ENCODE peak calls at places on chromosome 21, in six cellular contexts. R, E, U, A, K and F are unnamed samples. For H3K4me1, the result is how much of the 10 kb centered on the place peaks cover.

GRCh38 chr21:18499761-18500376 is 96.3 kb upstream of the TMPRSS15 start:
- DNase-seq in R (peak), E (no peak), U (no peak), A (no peak), K (peak), F (peak)

GRCh38 chr21:17821121-17821520 is 2.0 kb upstream of the C21orf91 start:
- DNase-seq in R (no peak), E (no peak), U (no peak), A (no peak), K (no peak), F (no peak)

GRCh38 chr21:28464988-28465387 is 527.7 kb downstream of the LTN1 start:
- DNase-seq in R (no peak), E (no peak), U (no peak), A (no peak), K (no peak), F (no peak)

GRCh38 chr21:16476056-16476850 is 746.5 kb downstream of the USP25 start:
- DNase-seq in R (no peak), E (no peak), U (no peak), A (no peak), K (no peak), F (no peak)

GRCh38 chr21:24045775-24046215 is 1561.5 kb downstream of the MRPL39 start:
- DNase-seq in R (peak), E (peak), U (peak), A (no peak), K (peak), F (peak)

GRCh38 chr21:27734146-27734545 is 767.3 kb upstream of the ADAMTS5 start:
- DNase-seq in R (no peak), E (no peak), U (no peak), A (no peak), K (no peak), F (no peak)

GRCh38 chr21:14737922-14738321 is 191.8 kb upstream of the SAMSN1 start:
- DNase-seq in R (no peak), E (no peak), U (no peak), A (peak), K (peak), F (no peak)

GRCh38 chr21:25425156-25425555 is 182.1 kb downstream of the MRPL39 start:
- DNase-seq in R (no peak), E (no peak), U (no peak), A (no peak), K (no peak), F (no peak)

GRCh38 chr21:42130447-42130846 is 59.3 kb downstream of the UMODL1 start:
- DNase-seq in R (no peak), E (no peak), U (no peak), A (no peak), K (no peak), F (no peak)

GRCh38 chr21:30337644-30338170 is at the start of gene KRTAP27-1:
- DNase-seq in R (no peak), E (no peak), U (no peak), A (no peak), K (no peak), F (no peak)

GRCh38 chr21:46646541-46647154 is 11.2 kb downstream of the PRMT2 start:
- DNase-seq in R (no peak), E (no peak), U (no peak), A (no peak), K (no peak), F (no peak)

GRCh38 chr21:43600642-43601397 is 58.5 kb downstream of the HSF2BP start:
- DNase-seq in R (no peak), E (no peak), U (no peak), A (peak), K (no peak), F (no peak)

GRCh38 chr21:25916226-25916625 is 181.5 kb downstream of the GABPA start:
- DNase-seq in R (no peak), E (no peak), U (no peak), A (peak), K (no peak), F (no peak)

GRCh38 chr21:31254131-31254530 is 89.9 kb downstream of the TIAM1 start:
- DNase-seq in R (no peak), E (no peak), U (no peak), A (no peak), K (no peak), F (no peak)

GRCh38 chr21:19557046-19557445 is 1153.5 kb upstream of the TMPRSS15 start:
- DNase-seq in R (no peak), E (no peak), U (no peak), A (no peak), K (no peak), F (no peak)

GRCh38 chr21:28442624-28443023 is 550.1 kb downstream of the LTN1 start:
- DNase-seq in R (no peak), E (no peak), U (no peak), A (no peak), K (no peak), F (no peak)

GRCh38 chr21:32515869-32516268 is 69.5 kb downstream of the TCP10L start:
- DNase-seq in R (no peak), E (no peak), U (no peak), A (no peak), K (no peak), F (no peak)

GRCh38 chr21:8992731-8993174 is 1528.6 kb upstream of the TPTE start:
- DNase-seq in R (no peak), E (no peak), U (no peak), A (peak), K (no peak), F (peak)

GRCh38 chr21:26840912-26841311 is 4.3 kb downstream of the ADAMTS1 start:
- DNase-seq in R (peak), E (peak), U (peak), A (no peak), K (no peak), F (no peak)

GRCh38 chr21:33383056-33383888 is 19.9 kb upstream of the IFNGR2 start:
- DNase-seq in R (peak), E (no peak), U (peak), A (peak), K (peak), F (peak)

GRCh38 chr21:38816400-38816973 is 10.8 kb downstream of the ETS2 start:
- DNase-seq in R (no peak), E (no peak), U (no peak), A (no peak), K (no peak), F (no peak)
- H3K4me1 ChIP-seq in R (under half), E (under half), U (under half), A (under half), K (under half), F (under half)

GRCh38 chr21:35016071-35016470 is 33.0 kb downstream of the RUNX1 start:
- DNase-seq in R (no peak), E (no peak), U (no peak), A (peak), K (no peak), F (peak)

GRCh38 chr21:35016517-35017188 is 32.4 kb downstream of the RUNX1 start:
- DNase-seq in R (no peak), E (no peak), U (no peak), A (no peak), K (no peak), F (peak)

GRCh38 chr21:35015435-35016024 is 33.6 kb downstream of the RUNX1 start:
- DNase-seq in R (no peak), E (no peak), U (no peak), A (no peak), K (no peak), F (peak)

GRCh38 chr21:35019631-35020032 is 29.5 kb downstream of the RUNX1 start:
- DNase-seq in R (no peak), E (no peak), U (no peak), A (no peak), K (no peak), F (peak)

GRCh38 chr21:35017256-35017655 is 31.8 kb downstream of the RUNX1 start:
- DNase-seq in R (no peak), E (no peak), U (no peak), A (no peak), K (no peak), F (no peak)
- H3K4me1 ChIP-seq in R (under half), E (under half), U (under half), A (under half), K (under half), F (under half)

GRCh38 chr21:38487906-38488639 is 10.2 kb downstream of the ERG start:
- DNase-seq in R (no peak), E (no peak), U (no peak), A (no peak), K (no peak), F (no peak)

GRCh38 chr21:38488640-38489282 is 9.5 kb downstream of the ERG start:
- DNase-seq in R (no peak), E (no peak), U (no peak), A (no peak), K (no peak), F (no peak)

GRCh38 chr21:38489729-38490128 is 8.5 kb downstream of the ERG start:
- DNase-seq in R (no peak), E (no peak), U (no peak), A (no peak), K (no peak), F (no peak)

GRCh38 chr21:38490411-38491020 is 7.8 kb downstream of the ERG start:
- DNase-seq in R (no peak), E (no peak), U (no peak), A (no peak), K (no peak), F (no peak)

GRCh38 chr21:38489283-38489677 is 9.0 kb downstream of the ERG start:
- DNase-seq in R (no peak), E (no peak), U (no peak), A (no peak), K (no peak), F (no peak)
- H3K4me1 ChIP-seq in R (under half), E (half or more), U (under half), A (under half), K (under half), F (under half)

GRCh38 chr21:45128613-45129226 is 54.3 kb downstream of the ADARB1 start:
- DNase-seq in R (peak), E (peak), U (peak), A (peak), K (peak), F (peak)
- H3K4me1 ChIP-seq in R (under half), E (half or more), U (under half), A (under half), K (under half), F (under half)